ENCODE peak calls at places on chromosomes 4 and X, in seven cellular contexts. One of them, this sample, is unnamed.

GRCh38 chr4:152244659-152245058 is 291.2 kb downstream of the FBXW7 start:
- DNase-seq in AG09309: no peak
- DNase-seq in brain microvascular endothelial cell: no peak
- DNase-seq in OCI-LY7: no peak
- DNase-seq in mammary epithelial cell: no peak
- DNase-seq in CD4-positive, alpha-beta T cell: no peak
- DNase-seq in tibial nerve: no peak
- DNase-seq in this sample: no peak

GRCh38 chr4:110615366-110616161 is 7.3 kb downstream of the PITX2 start:
- DNase-seq in AG09309: no peak
- DNase-seq in brain microvascular endothelial cell: no peak
- DNase-seq in OCI-LY7: no peak
- DNase-seq in mammary epithelial cell: no peak
- DNase-seq in CD4-positive, alpha-beta T cell: no peak
- DNase-seq in tibial nerve: no peak
- DNase-seq in this sample: no peak

GRCh38 chrX:123764967-123765871 is 32.4 kb upstream of the THOC2 start:
- DNase-seq in AG09309: no peak
- DNase-seq in brain microvascular endothelial cell: peak; percentile 86
- DNase-seq in OCI-LY7: peak; percentile 61
- DNase-seq in mammary epithelial cell: peak; percentile 81
- DNase-seq in CD4-positive, alpha-beta T cell: peak; percentile 25
- DNase-seq in tibial nerve: peak; percentile 66
- DNase-seq in this sample: peak; percentile 38

GRCh38 chr4:3253808-3254207 is 4.8 kb downstream of the MSANTD1 start:
- DNase-seq in AG09309: no peak
- DNase-seq in brain microvascular endothelial cell: no peak
- DNase-seq in OCI-LY7: no peak
- DNase-seq in mammary epithelial cell: no peak
- DNase-seq in CD4-positive, alpha-beta T cell: no peak
- DNase-seq in tibial nerve: peak; percentile 11
- DNase-seq in this sample: no peak

GRCh38 chr4:76703676-76704075 is 194.3 kb downstream of the SOWAHB start:
- DNase-seq in AG09309: no peak
- DNase-seq in brain microvascular endothelial cell: no peak
- DNase-seq in OCI-LY7: no peak
- DNase-seq in mammary epithelial cell: no peak
- DNase-seq in CD4-positive, alpha-beta T cell: no peak
- DNase-seq in tibial nerve: no peak
- DNase-seq in this sample: no peak

GRCh38 chr4:19216495-19216894 is 1035.2 kb upstream of the SLIT2 start:
- DNase-seq in AG09309: no peak
- DNase-seq in brain microvascular endothelial cell: no peak
- DNase-seq in OCI-LY7: no peak
- DNase-seq in mammary epithelial cell: no peak
- DNase-seq in CD4-positive, alpha-beta T cell: no peak
- DNase-seq in tibial nerve: no peak
- DNase-seq in this sample: no peak

GRCh38 chr4:113436360-113436759 is 325.2 kb downstream of the CAMK2D start:
- DNase-seq in AG09309: no peak
- DNase-seq in brain microvascular endothelial cell: peak; percentile 75
- DNase-seq in OCI-LY7: peak; percentile 42
- DNase-seq in mammary epithelial cell: peak; percentile 48
- DNase-seq in CD4-positive, alpha-beta T cell: no peak
- DNase-seq in tibial nerve: no peak
- DNase-seq in this sample: no peak

GRCh38 chr4:138030375-138030774 is 211.8 kb downstream of the SLC7A11 start:
- DNase-seq in AG09309: no peak
- DNase-seq in brain microvascular endothelial cell: no peak
- DNase-seq in OCI-LY7: no peak
- DNase-seq in mammary epithelial cell: no peak
- DNase-seq in CD4-positive, alpha-beta T cell: no peak
- DNase-seq in tibial nerve: no peak
- DNase-seq in this sample: no peak

GRCh38 chr4:184382189-184382846 is 92.0 kb downstream of the IRF2 start:
- DNase-seq in AG09309: no peak
- DNase-seq in brain microvascular endothelial cell: no peak
- DNase-seq in OCI-LY7: peak; percentile 39
- DNase-seq in mammary epithelial cell: no peak
- DNase-seq in CD4-positive, alpha-beta T cell: no peak
- DNase-seq in tibial nerve: no peak
- DNase-seq in this sample: no peak

GRCh38 chr4:177699365-177700213 is 257.4 kb upstream of the AGA start:
- DNase-seq in AG09309: no peak
- DNase-seq in brain microvascular endothelial cell: no peak
- DNase-seq in OCI-LY7: no peak
- DNase-seq in mammary epithelial cell: peak; percentile 74
- DNase-seq in CD4-positive, alpha-beta T cell: no peak
- DNase-seq in tibial nerve: no peak
- DNase-seq in this sample: no peak

GRCh38 chr4:3074846-3075651 is 568 bp downstream of the HTT start:
- DNase-seq in AG09309: no peak
- DNase-seq in brain microvascular endothelial cell: peak; percentile 66
- DNase-seq in OCI-LY7: peak; percentile 68
- DNase-seq in mammary epithelial cell: peak; percentile 65
- DNase-seq in CD4-positive, alpha-beta T cell: peak; percentile 18
- DNase-seq in tibial nerve: no peak
- DNase-seq in this sample: peak; percentile 39

GRCh38 chr4:44326716-44327115 is 121.9 kb downstream of the KCTD8 start:
- DNase-seq in AG09309: no peak
- DNase-seq in brain microvascular endothelial cell: no peak
- DNase-seq in OCI-LY7: no peak
- DNase-seq in mammary epithelial cell: no peak
- DNase-seq in CD4-positive, alpha-beta T cell: no peak
- DNase-seq in tibial nerve: no peak
- DNase-seq in this sample: no peak

GRCh38 chr4:173231916-173232315 is 63.3 kb downstream of the GALNT7 start:
- DNase-seq in AG09309: no peak
- DNase-seq in brain microvascular endothelial cell: no peak
- DNase-seq in OCI-LY7: no peak
- DNase-seq in mammary epithelial cell: peak; percentile 32
- DNase-seq in CD4-positive, alpha-beta T cell: no peak
- DNase-seq in tibial nerve: no peak
- DNase-seq in this sample: no peak
- TF ChIP-seq CTCF in AG09309: peak; percentile 38
- TF ChIP-seq CTCF in brain microvascular endothelial cell: peak; percentile 51
- TF ChIP-seq CTCF in OCI-LY7: peak; percentile 53
- TF ChIP-seq CTCF in mammary epithelial cell: peak; percentile 59
- TF ChIP-seq CTCF in CD4-positive, alpha-beta T cell: no peak
- TF ChIP-seq CTCF in tibial nerve: no peak
- TF ChIP-seq CTCF in this sample: no peak

DNA sequence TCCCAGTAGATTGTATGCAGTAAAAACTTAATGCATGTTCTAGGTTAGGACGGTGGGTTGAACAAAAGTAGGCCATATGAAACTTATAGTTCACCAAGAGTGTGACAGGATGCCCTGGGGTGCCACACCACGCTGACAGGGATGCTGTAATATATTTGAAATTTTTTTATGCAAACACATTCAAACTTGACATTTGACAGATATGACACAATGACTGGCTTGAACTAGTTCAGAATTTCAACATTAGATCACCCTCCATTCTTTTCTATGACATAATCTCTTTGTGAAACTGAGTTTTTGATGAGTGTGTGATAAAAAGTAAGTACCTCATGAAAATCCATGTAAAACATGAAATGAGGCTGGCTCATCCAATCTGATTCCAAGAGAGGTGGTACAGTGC is 198.4 kb downstream of the PALLD start:
- DNase-seq in AG09309: no peak
- DNase-seq in brain microvascular endothelial cell: no peak
- DNase-seq in OCI-LY7: no peak
- DNase-seq in mammary epithelial cell: no peak
- DNase-seq in CD4-positive, alpha-beta T cell: no peak
- DNase-seq in tibial nerve: no peak
- DNase-seq in this sample: no peak
- TF ChIP-seq CTCF in AG09309: no peak
- TF ChIP-seq CTCF in brain microvascular endothelial cell: no peak
- TF ChIP-seq CTCF in OCI-LY7: no peak
- TF ChIP-seq CTCF in mammary epithelial cell: no peak
- TF ChIP-seq CTCF in CD4-positive, alpha-beta T cell: no peak
- TF ChIP-seq CTCF in tibial nerve: no peak
- TF ChIP-seq CTCF in this sample: no peak

GRCh38 chr4:42048394-42048793 is 58.1 kb downstream of the SLC30A9 start:
- DNase-seq in AG09309: peak; percentile 32
- DNase-seq in brain microvascular endothelial cell: peak; percentile 54
- DNase-seq in OCI-LY7: no peak
- DNase-seq in mammary epithelial cell: peak; percentile 71
- DNase-seq in CD4-positive, alpha-beta T cell: no peak
- DNase-seq in tibial nerve: no peak
- DNase-seq in this sample: no peak

GRCh38 chr4:42050850-42051249 is 60.5 kb downstream of the SLC30A9 start:
- DNase-seq in AG09309: no peak
- DNase-seq in brain microvascular endothelial cell: no peak
- DNase-seq in OCI-LY7: no peak
- DNase-seq in mammary epithelial cell: no peak
- DNase-seq in CD4-positive, alpha-beta T cell: no peak
- DNase-seq in tibial nerve: no peak
- DNase-seq in this sample: no peak
- TF ChIP-seq CTCF in AG09309: no peak
- TF ChIP-seq CTCF in brain microvascular endothelial cell: no peak
- TF ChIP-seq CTCF in OCI-LY7: no peak
- TF ChIP-seq CTCF in mammary epithelial cell: no peak
- TF ChIP-seq CTCF in CD4-positive, alpha-beta T cell: no peak
- TF ChIP-seq CTCF in tibial nerve: no peak
- TF ChIP-seq CTCF in this sample: no peak

GRCh38 chr4:68176500-68176899 is 46.8 kb upstream of the TMPRSS11F start:
- DNase-seq in AG09309: no peak
- DNase-seq in brain microvascular endothelial cell: no peak
- DNase-seq in OCI-LY7: peak; percentile 1
- DNase-seq in mammary epithelial cell: no peak
- DNase-seq in CD4-positive, alpha-beta T cell: no peak
- DNase-seq in tibial nerve: no peak
- DNase-seq in this sample: no peak
- TF ChIP-seq CTCF in AG09309: no peak
- TF ChIP-seq CTCF in brain microvascular endothelial cell: no peak
- TF ChIP-seq CTCF in OCI-LY7: peak; percentile 28
- TF ChIP-seq CTCF in mammary epithelial cell: peak; percentile 26
- TF ChIP-seq CTCF in CD4-positive, alpha-beta T cell: no peak
- TF ChIP-seq CTCF in tibial nerve: no peak
- TF ChIP-seq CTCF in this sample: no peak

DNA sequence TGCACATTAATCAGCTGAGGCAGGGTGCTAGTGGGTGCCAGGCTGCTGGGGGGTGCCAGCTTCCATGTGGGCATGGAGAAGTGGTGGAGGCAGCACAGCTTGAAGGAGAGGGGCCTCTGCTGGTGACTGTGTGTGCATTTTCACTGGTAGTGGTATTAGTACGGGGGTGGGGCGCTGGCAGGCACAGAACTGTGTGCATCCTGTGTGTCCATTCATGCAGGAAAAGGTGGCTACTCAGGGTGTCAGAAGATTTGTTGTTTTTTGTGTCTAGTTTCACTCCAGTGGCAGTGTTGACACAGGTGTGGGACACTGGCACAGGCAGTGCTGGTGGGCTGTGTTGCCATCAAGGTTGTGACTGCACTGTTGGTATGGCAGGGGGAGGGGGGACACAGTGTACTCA is 1303.6 kb downstream of the FAM133A start:
- DNase-seq in AG09309: no peak
- DNase-seq in brain microvascular endothelial cell: no peak
- DNase-seq in OCI-LY7: no peak
- DNase-seq in mammary epithelial cell: no peak
- DNase-seq in CD4-positive, alpha-beta T cell: no peak
- DNase-seq in tibial nerve: no peak
- DNase-seq in this sample: no peak
- TF ChIP-seq CTCF in AG09309: no peak
- TF ChIP-seq CTCF in brain microvascular endothelial cell: no peak
- TF ChIP-seq CTCF in OCI-LY7: no peak
- TF ChIP-seq CTCF in mammary epithelial cell: no peak
- TF ChIP-seq CTCF in CD4-positive, alpha-beta T cell: no peak
- TF ChIP-seq CTCF in tibial nerve: no peak
- TF ChIP-seq CTCF in this sample: no peak

This sample was measured in activated B cell treated with CpG ODN at 0.5 μM for 24 hours.